ENCODE peak calls at places on chromosomes 5 and 9, in four cellular contexts. One of them, this sample, is unnamed.

GRCh38 chr5:148988328-148988727 is 74.5 kb downstream of the SH3TC2 start:
- ATAC-seq in GM23338: no peak
- ATAC-seq in HepG2: no peak
- ATAC-seq in Panc1: no peak
- ATAC-seq in this sample: no peak

GRCh38 chr5:15234366-15234765 is 265.6 kb upstream of the FBXL7 start:
- ATAC-seq in GM23338: peak; percentile 100
- ATAC-seq in HepG2: no peak
- ATAC-seq in Panc1: no peak
- ATAC-seq in this sample: no peak

GRCh38 chr9:121984726-121985402 is 108.2 kb downstream of the TTLL11 start:
- ATAC-seq in GM23338: no peak
- ATAC-seq in HepG2: no peak
- ATAC-seq in Panc1: no peak
- ATAC-seq in this sample: no peak

GRCh38 chr5:172881691-172882370 is 47.8 kb downstream of the ERGIC1 start:
- ATAC-seq in GM23338: no peak
- ATAC-seq in HepG2: no peak
- ATAC-seq in Panc1: peak; percentile 68
- ATAC-seq in this sample: no peak

GRCh38 chr9:35795701-35796100 is 4.3 kb downstream of the NPR2 start:
- ATAC-seq in GM23338: no peak
- ATAC-seq in HepG2: no peak
- ATAC-seq in Panc1: peak; percentile 36
- ATAC-seq in this sample: no peak

GRCh38 chr5:170809551-170809950 is 26.0 kb downstream of the GABRP start:
- ATAC-seq in GM23338: peak; percentile 97
- ATAC-seq in HepG2: peak; percentile 65
- ATAC-seq in Panc1: peak; percentile 91
- ATAC-seq in this sample: no peak

GRCh38 chr5:120052916-120053828 is 410.9 kb upstream of the PRR16 start:
- ATAC-seq in GM23338: no peak
- ATAC-seq in HepG2: no peak
- ATAC-seq in Panc1: no peak
- ATAC-seq in this sample: peak; percentile 76

GRCh38 chr5:138180183-138180782 is 1.4 kb downstream of the KIF20A start:
- ATAC-seq in GM23338: no peak
- ATAC-seq in HepG2: peak; percentile 11
- ATAC-seq in Panc1: peak; percentile 15
- ATAC-seq in this sample: no peak

GRCh38 chr5:108084105-108084504 is 297.8 kb downstream of the FBXL17 start:
- ATAC-seq in GM23338: no peak
- ATAC-seq in HepG2: no peak
- ATAC-seq in Panc1: no peak
- ATAC-seq in this sample: no peak

GRCh38 chr9:123299558-123300126 is 31.3 kb upstream of the STRBP start:
- ATAC-seq in GM23338: no peak
- ATAC-seq in HepG2: no peak
- ATAC-seq in Panc1: no peak
- ATAC-seq in this sample: no peak

GRCh38 chr5:149946118-149946517 is 1.5 kb upstream of the PDE6A start:
- ATAC-seq in GM23338: no peak
- ATAC-seq in HepG2: no peak
- ATAC-seq in Panc1: no peak
- ATAC-seq in this sample: no peak

GRCh38 chr5:161051920-161052500 is 200.0 kb upstream of the ATP10B start:
- ATAC-seq in GM23338: no peak
- ATAC-seq in HepG2: no peak
- ATAC-seq in Panc1: no peak
- ATAC-seq in this sample: no peak

GRCh38 chr5:103293099-103293498 is 34.5 kb downstream of the MACIR start:
- ATAC-seq in GM23338: no peak
- ATAC-seq in HepG2: no peak
- ATAC-seq in Panc1: no peak
- ATAC-seq in this sample: no peak

GRCh38 chr5:98769006-98769255 is 4.5 kb upstream of the RGMB start:
- ATAC-seq in GM23338: peak; percentile 9
- ATAC-seq in HepG2: peak; percentile 2
- ATAC-seq in Panc1: no peak
- ATAC-seq in this sample: no peak
- H3K27ac ChIP-seq in GM23338: no peak overlapping the region
- H3K27ac ChIP-seq in HepG2: no peak overlapping the region
- H3K27ac ChIP-seq in Panc1: no peak overlapping the region
- H3K27ac ChIP-seq in this sample: peak overlapping the region; percentile 78

GRCh38 chr5:530556-530955 is 6.3 kb upstream of the SLC9A3 start:
- ATAC-seq in GM23338: no peak
- ATAC-seq in HepG2: no peak
- ATAC-seq in Panc1: no peak
- ATAC-seq in this sample: no peak

GRCh38 chr5:531101-531748 is 7.0 kb upstream of the SLC9A3 start:
- ATAC-seq in GM23338: peak; percentile 6
- ATAC-seq in HepG2: no peak
- ATAC-seq in Panc1: no peak
- ATAC-seq in this sample: no peak

GRCh38 chr5:532521-533242 is 8.4 kb upstream of the SLC9A3 start:
- ATAC-seq in GM23338: no peak
- ATAC-seq in HepG2: peak; percentile 77
- ATAC-seq in Panc1: no peak
- ATAC-seq in this sample: no peak

GRCh38 chr5:533243-534005 is 9.2 kb upstream of the SLC9A3 start:
- ATAC-seq in GM23338: peak; percentile 8
- ATAC-seq in HepG2: peak; percentile 43
- ATAC-seq in Panc1: no peak
- ATAC-seq in this sample: no peak

DNA sequence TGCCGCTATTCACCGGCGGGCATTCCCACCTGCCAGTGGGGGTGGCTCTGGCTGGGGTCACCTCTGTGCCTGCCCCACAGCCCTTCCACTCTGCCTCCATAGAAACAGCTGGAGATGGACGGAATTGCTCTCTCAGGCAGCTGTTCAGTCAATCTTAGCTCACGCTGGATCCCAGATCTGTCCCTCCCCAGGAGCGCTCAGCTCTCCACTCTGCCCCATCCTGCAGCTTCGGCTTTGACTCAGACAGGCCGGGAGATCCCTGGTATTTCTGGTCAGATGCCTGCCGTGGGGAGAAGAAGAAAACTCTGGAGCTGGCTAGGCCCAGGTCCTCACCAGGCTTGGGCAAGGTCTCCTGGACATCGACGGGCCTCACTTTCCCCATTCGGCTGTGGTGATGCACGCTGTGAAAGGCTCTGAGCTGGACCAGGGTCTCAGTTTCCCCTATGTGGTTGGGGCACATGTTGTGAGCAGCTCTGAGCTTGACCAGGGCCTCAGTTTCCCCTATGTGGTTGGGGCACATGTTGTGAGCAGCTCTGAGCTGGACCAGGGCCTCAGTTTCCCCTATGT is 7.6 kb upstream of the SLC9A3 start:
- ATAC-seq in GM23338: no peak
- ATAC-seq in HepG2: no peak
- ATAC-seq in Panc1: no peak
- ATAC-seq in this sample: no peak
- TF ChIP-seq POLR2AphosphoS5 in GM23338: no peak
- TF ChIP-seq POLR2AphosphoS5 in HepG2: no peak
- TF ChIP-seq POLR2AphosphoS5 in Panc1: no peak
- TF ChIP-seq POLR2AphosphoS5 in this sample: no peak

DNA sequence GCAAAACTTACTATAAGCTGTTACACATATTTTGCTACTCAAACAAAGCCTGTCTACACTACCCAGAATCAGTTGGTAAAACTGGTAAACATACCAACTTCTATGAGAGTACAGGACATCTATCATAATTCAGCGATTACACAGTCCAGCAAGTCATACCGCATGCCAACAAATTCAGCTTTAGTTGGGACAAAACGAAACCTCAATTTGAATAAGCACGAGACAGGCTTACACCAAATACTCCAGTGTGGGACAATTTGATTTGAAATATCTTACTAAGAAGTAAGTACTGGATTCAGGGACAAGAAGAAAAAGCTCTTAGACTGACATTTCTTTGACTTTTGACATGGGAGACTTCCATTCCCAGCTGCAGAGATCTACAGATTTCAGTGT is 2.0 kb downstream of the NRG2 start:
- ATAC-seq in GM23338: no peak
- ATAC-seq in HepG2: no peak
- ATAC-seq in Panc1: no peak
- ATAC-seq in this sample: no peak
- H3K27ac ChIP-seq in GM23338: no peak overlapping the region
- H3K27ac ChIP-seq in HepG2: no peak overlapping the region
- H3K27ac ChIP-seq in Panc1: peak overlapping the region; percentile 98
- H3K27ac ChIP-seq in this sample: peak overlapping the region; percentile 79

GRCh38 chr5:54383225-54383624 is 72.3 kb upstream of the HSPB3 start:
- ATAC-seq in GM23338: no peak
- ATAC-seq in HepG2: no peak
- ATAC-seq in Panc1: no peak
- ATAC-seq in this sample: peak; percentile 60

GRCh38 chr5:54387031-54387430 is 68.5 kb upstream of the HSPB3 start:
- ATAC-seq in GM23338: no peak
- ATAC-seq in HepG2: no peak
- ATAC-seq in Panc1: no peak
- ATAC-seq in this sample: no peak

GRCh38 chr5:54385994-54386393 is 69.5 kb upstream of the HSPB3 start:
- ATAC-seq in GM23338: no peak
- ATAC-seq in HepG2: no peak
- ATAC-seq in Panc1: no peak
- ATAC-seq in this sample: no peak

GRCh38 chr5:54384356-54384933 is 71.1 kb upstream of the HSPB3 start:
- ATAC-seq in GM23338: no peak
- ATAC-seq in HepG2: no peak
- ATAC-seq in Panc1: no peak
- ATAC-seq in this sample: no peak

DNA sequence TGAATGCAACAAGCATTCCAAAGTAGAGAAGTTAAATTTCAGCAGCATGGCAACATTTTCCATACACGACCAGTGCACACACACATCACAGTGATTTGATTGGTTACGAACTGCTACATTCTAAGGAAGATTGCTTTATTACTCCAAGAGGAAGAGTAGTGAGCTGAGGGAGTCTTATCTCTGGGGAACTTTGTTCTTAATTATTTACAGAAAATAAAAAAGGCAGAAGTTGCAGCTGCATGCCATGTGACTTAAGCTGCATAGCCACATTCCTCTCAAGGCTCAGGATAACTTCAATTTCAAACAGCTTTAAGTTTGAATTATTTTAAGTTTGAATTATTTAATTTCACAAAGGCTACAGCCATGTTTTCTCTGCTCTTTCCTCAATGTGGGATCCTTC is 71.6 kb upstream of the HSPB3 start:
- ATAC-seq in GM23338: no peak
- ATAC-seq in HepG2: no peak
- ATAC-seq in Panc1: no peak
- ATAC-seq in this sample: no peak
- TF ChIP-seq POLR2AphosphoS5 in GM23338: no peak
- TF ChIP-seq POLR2AphosphoS5 in HepG2: no peak
- TF ChIP-seq POLR2AphosphoS5 in Panc1: no peak
- TF ChIP-seq POLR2AphosphoS5 in this sample: no peak

GRCh38 chr5:127385936-127386335 is 95.3 kb downstream of the MEGF10 start:
- ATAC-seq in GM23338: no peak
- ATAC-seq in HepG2: no peak
- ATAC-seq in Panc1: no peak
- ATAC-seq in this sample: no peak
- H3K27ac ChIP-seq in GM23338: no peak overlapping the region
- H3K27ac ChIP-seq in HepG2: no peak overlapping the region
- H3K27ac ChIP-seq in Panc1: no peak overlapping the region
- H3K27ac ChIP-seq in this sample: no peak overlapping the region

GRCh38 chr5:80632700-80633099 is 21.8 kb upstream of the MSH3 start:
- ATAC-seq in GM23338: no peak
- ATAC-seq in HepG2: no peak
- ATAC-seq in Panc1: no peak
- ATAC-seq in this sample: no peak

GRCh38 chr5:80631277-80632259 is 22.9 kb upstream of the MSH3 start:
- ATAC-seq in GM23338: no peak
- ATAC-seq in HepG2: peak; percentile 99
- ATAC-seq in Panc1: no peak
- ATAC-seq in this sample: no peak
- TF ChIP-seq POLR2AphosphoS5 in GM23338: no peak
- TF ChIP-seq POLR2AphosphoS5 in HepG2: no peak
- TF ChIP-seq POLR2AphosphoS5 in Panc1: no peak
- TF ChIP-seq POLR2AphosphoS5 in this sample: no peak

DNA sequence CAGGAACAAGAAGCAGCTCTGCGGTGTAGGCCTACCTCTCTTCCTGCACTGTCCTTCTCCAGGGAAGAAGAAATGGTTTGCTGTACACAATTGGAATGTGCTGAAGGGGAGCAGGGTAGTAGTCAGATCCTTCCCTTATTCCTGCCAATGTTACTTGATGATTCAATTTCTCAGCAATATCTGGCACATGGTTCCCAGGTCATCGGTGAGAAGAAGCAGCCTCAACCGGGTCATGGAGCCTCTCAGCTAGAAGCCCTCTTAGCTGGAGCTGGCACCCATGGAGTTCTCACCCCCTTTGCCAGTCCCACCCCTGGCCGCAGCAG is 36.9 kb downstream of the ACTBL2 start:
- ATAC-seq in GM23338: no peak
- ATAC-seq in HepG2: no peak
- ATAC-seq in Panc1: no peak
- ATAC-seq in this sample: no peak
- H3K27ac ChIP-seq in GM23338: no peak overlapping the region
- H3K27ac ChIP-seq in HepG2: no peak overlapping the region
- H3K27ac ChIP-seq in Panc1: peak overlapping the region; percentile 51
- H3K27ac ChIP-seq in this sample: no peak overlapping the region

GRCh38 chr9:98791147-98792095 is 4.9 kb downstream of the ANKS6 start:
- ATAC-seq in GM23338: peak; percentile 85
- ATAC-seq in HepG2: peak; percentile 90
- ATAC-seq in Panc1: peak; percentile 90
- ATAC-seq in this sample: peak; percentile 95

GRCh38 chr9:98790601-98791146 is 5.7 kb downstream of the ANKS6 start:
- ATAC-seq in GM23338: no peak
- ATAC-seq in HepG2: no peak
- ATAC-seq in Panc1: no peak
- ATAC-seq in this sample: no peak

GRCh38 chr9:98794802-98795201 is 1.6 kb downstream of the ANKS6 start:
- ATAC-seq in GM23338: no peak
- ATAC-seq in HepG2: no peak
- ATAC-seq in Panc1: no peak
- ATAC-seq in this sample: no peak

GRCh38 chr9:98792096-98792490 is 4.3 kb downstream of the ANKS6 start:
- ATAC-seq in GM23338: no peak
- ATAC-seq in HepG2: no peak
- ATAC-seq in Panc1: no peak
- ATAC-seq in this sample: no peak

GRCh38 chr9:98793031-98793430 is 3.3 kb downstream of the ANKS6 start:
- ATAC-seq in GM23338: no peak
- ATAC-seq in HepG2: no peak
- ATAC-seq in Panc1: no peak
- ATAC-seq in this sample: no peak
- TF ChIP-seq POLR2AphosphoS5 in GM23338: no peak
- TF ChIP-seq POLR2AphosphoS5 in HepG2: no peak
- TF ChIP-seq POLR2AphosphoS5 in Panc1: no peak
- TF ChIP-seq POLR2AphosphoS5 in this sample: no peak